ENCODE peak calls at places on chromosomes 7 and 10, in seven cellular contexts. M is effector memory CD8-positive, alpha-beta T cell; O is T-cell; Q is H9; F is stimulated activated CD8-positive, alpha-beta memory T cell treated with anti-CD3 and anti-CD28 coated beads, Interleukin-7, amount 100 ng/mL, for 4 hours; E is stomach; I is cardiac fibroblast. Y is an unnamed sample.
A peak's percentile ranks its signal among the peaks of the same experiment; 100 is the strongest.

GRCh38 chr10:91579351-91579985 is 53.4 kb downstream of the PPP1R3C start:
- DNase-seq in E (no peak), I (no peak), F (no peak), Q (no peak), O (no peak), M (no peak), Y (no peak)

GRCh38 chr10:33783557-33783956 is 449.1 kb upstream of the NRP1 start:
- DNase-seq in M (no peak), Q (no peak), I (no peak), F (no peak), E (no peak), O (no peak), Y (no peak)

GRCh38 chr7:151060416-151061234 is 1.2 kb downstream of the SLC4A2 start:
- DNase-seq in F (no peak), M (no peak), O (no peak), Q (no peak), I (peak; percentile 55), E (peak; percentile 64), Y (no peak)

GRCh38 chr7:151403764-151404163 is 6.1 kb downstream of the WDR86 start:
- DNase-seq in M (no peak), F (no peak), E (no peak), I (no peak), Q (no peak), O (no peak), Y (no peak)

GRCh38 chr10:79333513-79333912 is 13.8 kb upstream of the PPIF start:
- DNase-seq in I (peak; percentile 22), M (no peak), O (no peak), F (no peak), Q (no peak), E (no peak), Y (no peak)

GRCh38 chr7:51045319-51046102 is 262.8 kb upstream of the GRB10 start:
- DNase-seq in E (no peak), I (peak; percentile 5), Q (no peak), F (no peak), M (no peak), O (no peak), Y (peak; percentile 26)

GRCh38 chr10:31321396-31321941 is 2.5 kb downstream of the ZEB1 start:
- DNase-seq in Q (no peak), F (no peak), E (no peak), I (peak; percentile 31), M (peak; percentile 20), O (peak; percentile 76), Y (no peak)

GRCh38 chr10:129905553-129905952 is 58.5 kb downstream of the EBF3 start:
- DNase-seq in Q (no peak), I (no peak), M (no peak), O (no peak), E (no peak), F (no peak), Y (no peak)

GRCh38 chr7:841943-842342 is 9.7 kb downstream of the SUN1 start:
- DNase-seq in F (no peak), E (no peak), O (no peak), I (no peak), Q (no peak), M (no peak), Y (no peak)

GRCh38 chr10:116104210-116104932 is 168.6 kb downstream of the GFRA1 start:
- DNase-seq in I (no peak), M (no peak), O (no peak), Q (no peak), F (no peak), E (no peak), Y (peak; percentile 16)

GRCh38 chr7:64892116-64892515 is 11.0 kb upstream of the ZNF273 start:
- DNase-seq in I (no peak), E (no peak), Q (no peak), F (no peak), M (no peak), O (no peak), Y (no peak)

GRCh38 chr7:40536406-40536805 is 401.6 kb downstream of the SUGCT start:
- DNase-seq in F (no peak), M (no peak), O (no peak), I (no peak), E (no peak), Q (no peak), Y (no peak)

GRCh38 chr10:13989616-13990015 is 341.1 kb downstream of the FRMD4A start:
- DNase-seq in I (no peak), M (no peak), F (no peak), O (no peak), E (no peak), Q (no peak), Y (no peak)

GRCh38 chr10:1381339-1381738 is 325.2 kb downstream of the WDR37 start:
- DNase-seq in F (no peak), E (peak; percentile 9), I (no peak), O (no peak), Q (peak; percentile 27), M (no peak), Y (no peak)

GRCh38 chr10:44990965-44991364 is 9.8 kb upstream of the ZNF22 start:
- DNase-seq in I (no peak), E (no peak), M (no peak), O (no peak), Q (peak; percentile 20), F (no peak), Y (no peak)